ENCODE peak calls at places on chromosomes 7 and 10, in nine cellular contexts. R is fibroblast of lung, L is transverse colon, A is Panc1, M is lung, V is Peyer's patch, X is uterus, P is hepatocyte, I is left ventricle myocardium inferior. O is an unnamed sample. For H3K4me1, the result is how much of the 10 kb centered on the place peaks cover.

GRCh38 chr10:28254290-28254985 is 48.4 kb downstream of the MPP7 start:
- DNase-seq in R (peak), L (no peak), A (no peak), M (peak), V (no peak), X (peak), P (peak), I (no peak), O (no peak)

GRCh38 chr7:93414574-93414973 is 159.9 kb downstream of the CALCR start:
- DNase-seq in R (no peak), L (no peak), A (no peak), M (no peak), V (no peak), X (no peak), P (no peak), I (no peak), O (no peak)

GRCh38 chr10:79381804-79382221 is 34.5 kb downstream of the PPIF start:
- DNase-seq in R (peak), L (peak), A (no peak), M (no peak), V (peak), X (peak), P (peak), I (peak), O (no peak)

GRCh38 chr7:131066635-131067034 is 261.0 kb upstream of the MKLN1 start:
- DNase-seq in R (peak), L (no peak), A (no peak), M (no peak), V (no peak), X (no peak), P (no peak), I (no peak), O (no peak)

GRCh38 chr7:18960735-18961134 is 156.7 kb downstream of the TWIST1 start:
- DNase-seq in R (no peak), L (no peak), A (no peak), M (no peak), V (no peak), X (no peak), P (no peak), I (no peak), O (no peak)

GRCh38 chr7:17275749-17276671 is 22.4 kb upstream of the AHR start:
- DNase-seq in R (peak), L (no peak), A (peak), M (no peak), V (no peak), X (no peak), P (peak), I (no peak), O (no peak)

GRCh38 chr7:38862666-38863065 is 46.3 kb downstream of the VPS41 start:
- DNase-seq in R (no peak), L (no peak), A (no peak), M (no peak), V (no peak), X (no peak), P (no peak), I (no peak), O (no peak)

GRCh38 chr7:104156842-104157277 is 51.0 kb downstream of the ORC5 start:
- DNase-seq in R (peak), L (no peak), A (peak), M (no peak), V (no peak), X (no peak), P (peak), I (no peak), O (no peak)

GRCh38 chr7:117247809-117248208 is 75.0 kb downstream of the WNT2 start:
- DNase-seq in R (peak), L (no peak), A (no peak), M (no peak), V (no peak), X (no peak), P (no peak), I (no peak), O (no peak)

GRCh38 chr10:45040921-45041320 is 40.2 kb downstream of the ZNF22 start:
- DNase-seq in R (peak), L (no peak), A (no peak), M (no peak), V (no peak), X (no peak), P (no peak), I (no peak), O (no peak)

GRCh38 chr7:104686286-104686685 is 327.7 kb upstream of the KMT2E start:
- DNase-seq in R (no peak), L (no peak), A (no peak), M (no peak), V (no peak), X (no peak), P (no peak), I (no peak), O (no peak)

DNA sequence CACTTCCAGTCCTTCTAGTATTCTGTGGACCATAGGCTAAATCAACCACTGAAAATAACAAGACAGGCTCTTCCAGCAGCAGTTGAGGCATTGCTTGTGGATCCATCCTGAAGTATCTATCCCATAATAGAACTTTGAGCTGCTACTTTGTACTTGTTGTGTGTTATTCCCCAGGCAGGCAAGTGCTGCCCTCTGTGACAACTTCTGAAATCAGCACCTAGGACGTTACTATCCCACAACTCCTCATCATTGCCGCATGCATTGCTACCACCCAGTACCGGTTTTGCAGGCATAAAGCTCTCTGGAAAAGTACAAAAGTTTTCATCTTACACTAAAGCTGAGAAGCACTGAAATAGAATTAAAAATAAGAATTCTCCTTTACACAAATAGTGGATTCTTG is 145.3 kb downstream of the HTR7 start:
- DNase-seq in R (no peak), L (no peak), A (no peak), M (no peak), V (no peak), X (no peak), P (no peak), I (no peak), O (no peak)
- TF ChIP-seq CTCF in R (no peak), L (no peak), A (peak), M (no peak), V (no peak), X (no peak), P (no peak), I (no peak), O (no peak)

DNA sequence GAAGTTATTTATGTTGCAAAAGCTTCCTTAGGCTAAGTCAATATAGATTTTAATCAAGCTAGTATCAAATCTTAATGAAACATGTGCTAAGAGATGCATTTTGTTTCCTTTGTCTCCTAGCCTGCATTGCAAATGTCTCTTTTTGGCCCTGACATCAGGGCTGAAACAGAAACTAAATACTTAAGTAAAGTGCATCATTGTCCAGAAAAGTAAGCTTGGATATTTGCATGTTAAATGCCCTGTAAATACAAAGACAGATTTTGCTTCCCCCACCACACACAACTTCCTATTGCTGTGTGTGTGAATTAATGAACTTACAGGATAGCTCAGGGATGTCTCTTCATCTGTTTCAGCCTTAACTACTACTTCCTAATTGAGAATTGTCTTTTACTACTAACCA is 9.9 kb upstream of the STAMBPL1 start:
- DNase-seq in R (no peak), L (no peak), A (no peak), M (no peak), V (no peak), X (no peak), P (no peak), I (no peak), O (no peak)
- H3K4me3 ChIP-seq in R (no peak), L (no peak), A (no peak), M (no peak), V (no peak), X (no peak), P (no peak), I (no peak), O (no peak)

GRCh38 chr10:113049881-113050280 is 99.8 kb downstream of the TCF7L2 start:
- DNase-seq in R (no peak), L (no peak), A (no peak), M (no peak), V (no peak), X (no peak), P (no peak), I (no peak), O (no peak)
- H3K4me1 ChIP-seq in R (under half), L (under half), A (half or more), M (under half), V (under half), X (under half), P (under half), I (half or more), O (under half)

GRCh38 chr10:30750971-30751677 is 121.6 kb upstream of the LYZL2 start:
- DNase-seq in R (no peak), L (no peak), A (no peak), M (no peak), V (no peak), X (no peak), P (no peak), I (no peak), O (no peak)

GRCh38 chr10:30749368-30749767 is 119.8 kb upstream of the LYZL2 start:
- DNase-seq in R (no peak), L (no peak), A (no peak), M (no peak), V (no peak), X (no peak), P (no peak), I (no peak), O (no peak)

GRCh38 chr10:30748152-30748845 is 118.7 kb upstream of the LYZL2 start:
- DNase-seq in R (no peak), L (no peak), A (no peak), M (no peak), V (no peak), X (no peak), P (no peak), I (no peak), O (peak)

GRCh38 chr10:30752481-30752881 is 122.9 kb upstream of the LYZL2 start:
- DNase-seq in R (no peak), L (no peak), A (no peak), M (no peak), V (no peak), X (no peak), P (no peak), I (no peak), O (peak)

DNA sequence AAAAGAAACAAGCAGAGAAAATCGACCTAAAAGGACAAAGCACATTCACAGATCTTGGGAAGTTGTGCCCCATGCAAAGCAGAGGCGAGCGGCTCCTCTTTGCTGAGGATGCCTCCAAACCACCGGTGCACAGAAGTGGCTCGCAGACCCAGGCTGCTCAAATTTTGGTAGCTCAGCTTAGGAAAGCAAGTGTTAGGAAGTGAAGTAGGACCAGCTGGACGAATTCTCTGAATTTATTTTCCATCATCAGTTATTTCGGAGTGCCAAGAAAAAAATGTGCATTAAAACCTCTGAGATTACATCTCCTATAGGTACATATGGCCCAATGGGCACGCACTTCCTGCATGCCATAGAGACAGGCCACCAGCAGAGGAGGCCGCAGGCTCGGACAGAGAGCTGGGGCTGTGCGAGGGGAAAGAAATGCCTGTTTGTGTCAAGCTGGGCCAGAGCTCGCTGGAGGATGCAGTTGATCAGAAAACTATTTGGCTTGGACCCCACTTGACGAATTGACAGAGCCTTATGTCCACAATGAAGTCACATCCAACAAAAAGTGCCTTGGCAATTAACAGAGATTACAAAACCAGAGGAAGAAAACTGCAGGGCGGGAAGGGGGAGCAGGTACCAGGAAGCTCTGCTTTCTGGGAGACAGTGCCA is 122.3 kb upstream of the LYZL2 start:
- DNase-seq in R (peak), L (peak), A (no peak), M (peak), V (no peak), X (no peak), P (peak), I (peak), O (peak)
- TF ChIP-seq CTCF in R (peak), L (peak), A (peak), M (peak), V (peak), X (peak), P (peak), I (peak), O (peak)

GRCh38 chr10:34890931-34891330 is 75.8 kb upstream of the PARD3 start:
- DNase-seq in R (no peak), L (no peak), A (no peak), M (no peak), V (no peak), X (no peak), P (no peak), I (no peak), O (no peak)

GRCh38 chr10:34886906-34887615 is 72.0 kb upstream of the PARD3 start:
- DNase-seq in R (no peak), L (no peak), A (no peak), M (no peak), V (no peak), X (no peak), P (no peak), I (no peak), O (no peak)

GRCh38 chr10:34885901-34886300 is 70.8 kb upstream of the PARD3 start:
- DNase-seq in R (no peak), L (no peak), A (no peak), M (no peak), V (no peak), X (no peak), P (no peak), I (no peak), O (no peak)

GRCh38 chr10:34884272-34884952 is 69.3 kb upstream of the PARD3 start:
- DNase-seq in R (no peak), L (no peak), A (no peak), M (no peak), V (no peak), X (no peak), P (no peak), I (no peak), O (no peak)

DNA sequence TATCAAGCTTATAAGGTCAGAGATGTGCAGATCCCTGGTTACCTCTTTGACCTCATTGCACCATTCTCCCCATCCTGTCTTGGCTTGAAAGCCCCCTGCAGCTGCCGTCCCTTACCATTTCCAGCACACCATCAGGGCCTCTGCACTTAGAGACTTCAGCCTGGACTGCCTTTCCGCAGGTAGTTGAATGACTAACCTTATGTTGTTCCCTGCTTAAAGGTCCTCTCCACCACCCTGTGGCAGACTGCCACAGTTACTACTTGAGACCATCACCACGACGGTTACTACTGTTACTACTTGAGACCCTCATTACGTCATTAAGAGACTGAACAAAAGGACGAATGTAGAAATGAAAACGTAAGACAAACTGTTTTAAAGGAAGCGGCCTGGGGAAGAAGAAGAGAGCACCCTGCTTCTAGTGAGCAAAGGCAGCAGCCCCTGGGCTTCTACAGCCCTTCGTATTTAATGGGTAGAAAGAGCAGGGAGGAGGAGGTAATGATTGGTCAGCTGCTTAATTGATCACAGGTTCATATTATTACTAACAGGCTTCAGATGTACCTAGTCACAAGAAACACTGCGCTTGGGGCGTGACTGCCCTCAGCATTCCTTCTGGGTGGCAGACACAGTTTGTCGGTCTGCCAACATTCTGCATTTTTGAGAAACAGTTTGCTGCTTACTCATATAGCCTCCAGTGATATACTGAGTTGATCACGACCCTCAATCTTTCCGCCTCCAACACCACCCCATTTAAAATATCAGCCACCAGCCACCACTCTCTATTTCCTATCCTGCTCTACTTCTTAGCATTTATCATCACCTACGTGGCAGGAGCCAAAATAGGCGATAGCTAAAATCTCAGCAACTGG is 74.1 kb upstream of the PARD3 start:
- DNase-seq in R (peak), L (no peak), A (no peak), M (no peak), V (no peak), X (no peak), P (no peak), I (no peak), O (no peak)
- H3K4me3 ChIP-seq in R (no peak), L (no peak), A (no peak), M (no peak), V (no peak), X (no peak), P (no peak), I (no peak), O (no peak)

DNA sequence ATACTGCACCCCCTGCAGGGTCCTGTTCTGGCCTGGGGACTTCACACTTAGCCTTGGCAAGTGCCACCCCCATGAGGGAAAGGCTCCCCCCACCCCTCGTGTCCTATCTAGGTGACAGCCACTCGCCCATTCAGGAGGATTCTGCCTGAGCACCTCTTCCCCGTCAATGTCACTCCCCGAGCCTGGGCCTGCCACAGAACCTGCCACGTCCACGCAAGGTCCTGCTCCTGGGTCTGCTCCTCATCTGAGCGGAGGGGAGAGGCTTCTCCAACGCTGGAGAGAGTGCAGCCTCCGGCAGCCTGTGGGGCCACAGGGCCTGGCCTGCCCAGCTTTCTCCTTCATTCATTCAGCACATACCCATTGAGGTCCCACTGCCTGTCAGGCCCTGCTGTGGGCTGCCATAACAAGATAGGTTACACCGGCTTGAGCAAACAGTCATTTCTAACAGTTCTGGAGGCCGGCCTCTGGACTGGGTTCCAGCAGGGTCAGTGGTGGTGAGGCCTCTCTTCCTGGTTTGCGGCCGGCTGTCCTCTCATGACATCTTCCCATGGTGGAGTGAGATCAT is 92.0 kb upstream of the RET start:
- DNase-seq in R (no peak), L (peak), A (no peak), M (no peak), V (no peak), X (peak), P (no peak), I (no peak), O (peak)
- H3K4me1 ChIP-seq in R (under half), L (under half), A (under half), M (under half), V (under half), X (under half), P (under half), I (under half), O (under half)

DNA sequence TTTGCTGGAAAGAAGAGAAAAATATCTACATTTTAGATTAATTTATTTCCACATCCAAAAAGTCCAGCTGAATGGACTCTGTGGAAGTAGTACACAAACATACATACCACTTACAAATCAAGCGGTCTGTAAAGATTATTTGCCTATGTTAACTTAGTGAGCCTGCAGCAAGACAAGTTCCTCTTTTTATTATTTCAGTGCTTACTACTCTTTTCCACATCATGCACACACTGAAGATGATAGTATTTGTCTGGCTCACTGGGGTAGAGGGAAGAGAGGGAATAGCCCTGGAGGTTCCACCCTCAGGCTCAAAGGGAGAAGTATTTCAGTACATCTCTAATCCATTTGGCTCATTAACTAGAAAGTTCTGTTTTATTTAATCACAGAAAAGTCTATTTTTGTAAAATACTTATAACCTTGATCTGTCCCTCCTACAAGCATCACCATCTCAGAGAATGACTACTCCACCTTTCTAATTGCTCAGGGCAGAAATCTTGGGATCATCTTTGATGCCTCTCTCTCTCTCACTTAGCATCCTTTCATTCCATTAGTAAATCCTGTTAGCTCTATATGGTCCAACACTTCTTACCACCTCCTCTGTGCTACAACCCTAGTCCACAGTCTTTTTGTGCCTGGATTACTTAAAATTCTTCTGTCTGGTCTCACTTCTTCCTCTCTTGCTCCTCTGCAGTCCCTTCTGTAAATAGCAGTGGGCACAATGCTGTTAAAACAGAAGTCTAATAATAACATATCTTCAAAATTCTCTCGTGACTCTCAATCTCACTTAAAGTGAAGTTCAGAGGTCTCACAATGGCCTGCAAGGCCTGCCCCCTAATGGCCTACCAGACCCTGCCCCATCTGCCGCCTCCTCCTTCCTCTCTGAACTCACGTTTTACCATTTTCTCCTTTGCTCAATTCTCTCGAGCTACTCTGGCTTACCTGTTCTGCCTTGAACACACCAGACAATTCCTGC is 64.3 kb upstream of the CCDC6 start:
- DNase-seq in R (no peak), L (no peak), A (no peak), M (no peak), V (no peak), X (no peak), P (no peak), I (no peak), O (no peak)
- TF ChIP-seq CTCF in R (no peak), L (no peak), A (no peak), M (no peak), V (no peak), X (no peak), P (no peak), I (no peak), O (no peak)

O was measured in BE2C.